ENCODE peak calls at places on chromosomes 5 and 9, in eight cellular contexts. M is esophagus squamous epithelium; P is RWPE2; E is ACHN; C is CD8-positive, alpha-beta memory T cell; K is fibroblast of mammary gland; X is NAMALWA; B is GM19239. F is an unnamed sample.

GRCh38 chr9:99176527-99177013 is 45.2 kb downstream of the ALG2 start:
- DNase-seq in M (no peak), P (no peak), E (no peak), C (no peak), K (no peak), X (no peak), B (no peak), F (no peak)

GRCh38 chr5:96080557-96080956 is 118.9 kb upstream of the ELL2 start:
- DNase-seq in M (no peak), P (no peak), E (no peak), C (no peak), K (peak), X (no peak), B (no peak), F (no peak)

GRCh38 chr5:170611446-170612088 is 107.7 kb downstream of the KCNIP1 start:
- DNase-seq in M (no peak), P (no peak), E (peak), C (no peak), K (no peak), X (no peak), B (no peak), F (peak)

GRCh38 chr9:134944351-134944802 is 26.7 kb upstream of the FCN1 start:
- DNase-seq in M (no peak), P (peak), E (no peak), C (no peak), K (peak), X (no peak), B (no peak), F (peak)

GRCh38 chr9:22208846-22209585 is 199.9 kb upstream of the CDKN2B start:
- DNase-seq in M (no peak), P (no peak), E (peak), C (no peak), K (peak), X (peak), B (no peak), F (peak)

GRCh38 chr5:148746826-148747535 is 79.4 kb upstream of the ADRB2 start:
- DNase-seq in M (no peak), P (no peak), E (no peak), C (no peak), K (no peak), X (no peak), B (no peak), F (no peak)

GRCh38 chr5:116572375-116573278 is 2.0 kb downstream of the SEMA6A start:
- DNase-seq in M (no peak), P (no peak), E (peak), C (no peak), K (no peak), X (no peak), B (no peak), F (peak)

GRCh38 chr9:98852463-98852735 is 44.9 kb downstream of the GALNT12 start:
- DNase-seq in M (no peak), P (no peak), E (no peak), C (no peak), K (no peak), X (no peak), B (no peak), F (no peak)

GRCh38 chr5:58133631-58134296 is 326.1 kb downstream of the PLK2 start:
- DNase-seq in M (no peak), P (no peak), E (no peak), C (no peak), K (peak), X (no peak), B (no peak), F (peak)

GRCh38 chr9:91734371-91734981 is 215.6 kb downstream of the ROR2 start:
- DNase-seq in M (peak), P (no peak), E (peak), C (peak), K (peak), X (peak), B (peak), F (peak)

GRCh38 chr5:67478337-67478736 is 281.7 kb upstream of the CD180 start:
- DNase-seq in M (no peak), P (no peak), E (no peak), C (no peak), K (no peak), X (no peak), B (no peak), F (no peak)

GRCh38 chr5:55159763-55160492 is at the start of gene GPX8:
- DNase-seq in M (no peak), P (no peak), E (peak), C (peak), K (peak), X (peak), B (no peak), F (peak)

GRCh38 chr9:93132946-93133640 is 958 bp downstream of the NINJ1 start:
- DNase-seq in M (no peak), P (no peak), E (peak), C (no peak), K (no peak), X (no peak), B (no peak), F (peak)

GRCh38 chr9:110104201-110104845 is 103.6 kb downstream of the C9orf152 start:
- DNase-seq in M (no peak), P (no peak), E (no peak), C (no peak), K (peak), X (no peak), B (no peak), F (no peak)

GRCh38 chr9:35108461-35108860 is 5.5 kb upstream of the STOML2 start:
- DNase-seq in M (no peak), P (no peak), E (no peak), C (no peak), K (no peak), X (no peak), B (no peak), F (no peak)

GRCh38 chr9:124497441-124497840 is 9.8 kb downstream of the NR5A1 start:
- DNase-seq in M (no peak), P (no peak), E (no peak), C (no peak), K (no peak), X (no peak), B (no peak), F (no peak)

GRCh38 chr9:127862075-127863011 is 7.9 kb upstream of the ENG start:
- DNase-seq in M (no peak), P (no peak), E (no peak), C (peak), K (no peak), X (peak), B (no peak), F (no peak)

GRCh38 chr5:174910245-174910737 is 185.9 kb downstream of the MSX2 start:
- DNase-seq in M (no peak), P (no peak), E (peak), C (peak), K (peak), X (peak), B (peak), F (peak)

GRCh38 chr5:33734541-33734940 is 157.2 kb downstream of the ADAMTS12 start:
- DNase-seq in M (no peak), P (no peak), E (no peak), C (no peak), K (peak), X (no peak), B (no peak), F (peak)

GRCh38 chr5:67095346-67095871 is 101.2 kb downstream of the CD180 start:
- DNase-seq in M (no peak), P (no peak), E (no peak), C (no peak), K (peak), X (no peak), B (no peak), F (peak)

GRCh38 chr9:134175291-134175807 is 11.0 kb upstream of the RNU6ATAC start:
- DNase-seq in M (no peak), P (no peak), E (no peak), C (no peak), K (no peak), X (no peak), B (no peak), F (no peak)

GRCh38 chr9:85213650-85214607 is 527.8 kb downstream of the AGTPBP1 start:
- DNase-seq in M (no peak), P (no peak), E (no peak), C (no peak), K (no peak), X (no peak), B (no peak), F (no peak)